ENCODE peak calls at places on chromosomes 12 and 14, in four cellular contexts. J is GM12864, T is neural crest cell, R is K562. L is an unnamed sample.

GRCh38 chr12:42213023-42213422 is 25.0 kb downstream of the YAF2 start:
- DNase-seq in R (no peak), J (no peak), T (no peak), L (no peak)

GRCh38 chr14:65940056-65940735 is 527.7 kb downstream of the FUT8 start:
- DNase-seq in R (peak), T (peak), J (peak), L (peak)

GRCh38 chr14:71021347-71022014 is 114.2 kb downstream of the PCNX1 start:
- DNase-seq in J (no peak), R (no peak), T (no peak), L (no peak)

GRCh38 chr12:115294443-115295133 is 610.6 kb upstream of the TBX3 start:
- DNase-seq in T (no peak), J (no peak), R (no peak), L (no peak)

GRCh38 chr12:59596232-59597143 is 659 bp downstream of the SLC16A7 start:
- DNase-seq in T (peak), J (peak), R (no peak), L (peak)

GRCh38 chr14:30849354-30849753 is 25.0 kb upstream of the COCH start:
- DNase-seq in R (no peak), T (no peak), J (peak), L (no peak)

GRCh38 chr14:53596845-53597525 is 359.6 kb downstream of the BMP4 start:
- DNase-seq in R (no peak), T (no peak), J (no peak), L (no peak)

GRCh38 chr14:105309371-105309770 is 5.2 kb upstream of the PACS2 start:
- DNase-seq in J (no peak), R (no peak), T (no peak), L (no peak)

GRCh38 chr12:105334568-105334967 is 4.1 kb downstream of the C12orf75 start:
- DNase-seq in R (no peak), T (no peak), J (no peak), L (no peak)

GRCh38 chr12:95815635-95816212 is 25.2 kb upstream of the NTN4 start:
- DNase-seq in R (peak), J (no peak), T (no peak), L (no peak)

GRCh38 chr12:66741919-66742318 is 63.0 kb upstream of the GRIP1 start:
- DNase-seq in J (no peak), T (no peak), R (no peak), L (no peak)

GRCh38 chr14:77107228-77107627 is 9.2 kb downstream of the CIPC start:
- DNase-seq in J (no peak), T (no peak), R (no peak), L (no peak)

GRCh38 chr12:106226884-106227640 is 20.8 kb downstream of the CKAP4 start:
- DNase-seq in R (peak), J (no peak), T (peak), L (no peak)

GRCh38 chr14:77584809-77585208 is 31.6 kb downstream of the SPTLC2 start:
- DNase-seq in J (no peak), T (no peak), R (no peak), L (no peak)

GRCh38 chr14:69069020-69069421 is 83.9 kb downstream of the DCAF5 start:
- DNase-seq in J (no peak), T (no peak), R (peak), L (no peak)

GRCh38 chr12:2959508-2960431 is 573 bp downstream of the TEAD4 start:
- DNase-seq in J (no peak), T (peak), R (peak), L (peak)

GRCh38 chr12:130953783-130954543 is at the start of gene ADGRD1:
- DNase-seq in J (no peak), R (peak), T (no peak), L (peak)

GRCh38 chr12:110538869-110539622 is 36.9 kb downstream of the RAD9B start:
- DNase-seq in T (no peak), R (no peak), J (no peak), L (no peak)

DNA sequence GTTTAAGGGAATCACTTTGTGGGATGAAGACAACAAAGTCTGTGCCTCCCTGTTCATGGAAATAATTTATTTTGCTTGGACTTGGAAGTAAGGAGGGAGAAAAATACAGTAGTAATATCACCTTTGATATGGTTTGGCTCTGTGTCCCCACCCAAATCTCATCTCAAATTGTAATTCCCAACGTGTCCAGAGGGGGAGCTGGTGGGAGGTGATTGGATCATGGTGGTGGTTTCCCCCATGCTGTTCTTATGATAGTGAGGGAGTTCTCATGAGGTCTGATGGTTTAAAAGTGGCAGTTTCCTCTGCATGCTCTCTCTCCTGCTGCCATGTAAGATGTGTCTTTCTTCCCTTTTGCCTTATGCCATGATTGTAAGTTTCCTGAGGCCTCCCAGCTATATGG is 460.7 kb downstream of the NOVA1 start:
- DNase-seq in T (no peak), J (no peak), R (no peak), L (peak)
- TF ChIP-seq CTCF in T (peak), J (peak), R (no peak), L (no peak)

GRCh38 chr14:51834218-51834617 is 26.2 kb upstream of the GNG2 start:
- DNase-seq in T (no peak), R (no peak), J (no peak), L (no peak)
- TF ChIP-seq CTCF in T (no peak), R (no peak), J (no peak), L (no peak)

DNA sequence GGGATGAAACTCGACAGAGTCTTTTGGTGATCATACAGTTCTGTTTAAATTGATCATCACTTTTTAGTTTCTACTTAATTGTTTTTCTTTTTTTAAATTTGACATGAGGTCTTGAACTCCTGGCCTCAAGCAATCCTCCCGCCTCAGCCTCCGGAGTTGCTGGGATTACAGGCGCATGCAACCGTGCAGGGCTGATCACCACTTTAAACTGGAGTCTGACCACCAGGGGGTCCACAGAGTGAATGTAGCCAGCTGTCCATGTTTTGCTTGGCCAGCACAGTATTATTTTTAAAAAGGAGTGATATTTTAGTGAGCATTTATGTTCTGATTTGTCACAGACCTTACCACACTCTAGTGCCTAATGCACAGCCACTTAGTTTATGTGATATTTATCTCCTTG is 10.7 kb downstream of the DAAM1 start:
- DNase-seq in T (no peak), J (no peak), R (no peak), L (no peak)
- TF ChIP-seq CTCF in T (no peak), J (no peak), R (no peak), L (peak)

GRCh38 chr14:28769358-28769757 is 2.8 kb downstream of the FOXG1 start:
- DNase-seq in J (no peak), T (no peak), R (no peak), L (no peak)

GRCh38 chr14:28767239-28767850 is 758 bp downstream of the FOXG1 start:
- DNase-seq in T (no peak), R (no peak), J (no peak), L (no peak)

GRCh38 chr14:28768549-28768870 is 1.9 kb downstream of the FOXG1 start:
- DNase-seq in R (no peak), J (no peak), T (no peak), L (no peak)

GRCh38 chr14:28766505-28767238 is at the start of gene FOXG1:
- DNase-seq in R (peak), J (no peak), T (no peak), L (peak)

DNA sequence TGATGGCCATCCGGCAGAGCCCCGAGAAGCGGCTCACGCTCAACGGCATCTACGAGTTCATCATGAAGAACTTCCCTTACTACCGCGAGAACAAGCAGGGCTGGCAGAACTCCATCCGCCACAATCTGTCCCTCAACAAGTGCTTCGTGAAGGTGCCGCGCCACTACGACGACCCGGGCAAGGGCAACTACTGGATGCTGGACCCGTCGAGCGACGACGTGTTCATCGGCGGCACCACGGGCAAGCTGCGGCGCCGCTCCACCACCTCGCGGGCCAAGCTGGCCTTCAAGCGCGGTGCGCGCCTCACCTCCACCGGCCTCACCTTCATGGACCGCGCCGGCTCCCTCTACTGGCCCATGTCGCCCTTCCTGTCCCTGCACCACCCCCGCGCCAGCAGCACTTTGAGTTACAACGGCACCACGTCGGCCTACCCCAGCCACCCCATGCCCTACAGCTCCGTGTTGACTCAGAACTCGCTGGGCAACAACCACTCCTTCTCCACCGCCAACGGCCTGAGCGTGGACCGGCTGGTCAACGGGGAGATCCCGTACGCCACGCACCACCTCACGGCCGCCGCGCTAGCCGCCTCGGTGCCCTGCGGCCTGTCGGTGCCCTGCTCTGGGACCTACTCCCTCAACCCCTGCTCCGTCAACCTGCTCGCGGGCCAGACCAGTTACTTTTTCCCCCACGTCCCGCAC is 1.4 kb downstream of the FOXG1 start:
- DNase-seq in J (no peak), R (peak), T (no peak), L (peak)
- TF ChIP-seq CTCF in J (no peak), R (peak), T (no peak), L (no peak)

DNA sequence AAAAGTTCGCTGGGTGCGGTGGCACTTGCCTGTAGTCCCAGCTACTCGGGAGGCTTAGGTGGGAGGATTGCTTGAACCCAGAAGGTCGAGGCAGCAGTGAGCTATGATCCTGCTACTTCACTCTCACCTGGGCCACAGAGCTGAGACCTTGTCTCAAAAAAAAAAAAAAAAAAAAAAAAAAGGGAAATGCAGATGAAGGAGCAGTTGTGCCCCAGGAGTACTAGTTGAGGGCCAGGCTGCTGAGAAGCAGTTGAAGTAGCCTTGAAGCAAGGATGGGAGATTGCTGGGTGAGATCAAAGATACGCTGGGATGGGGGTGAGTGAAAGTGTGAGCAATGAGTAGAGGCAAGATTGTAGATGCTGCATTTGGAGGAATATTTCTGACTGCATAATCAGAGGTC is 93.4 kb upstream of the DNM1L start:
- DNase-seq in J (no peak), T (no peak), R (no peak), L (no peak)
- TF ChIP-seq CTCF in J (no peak), T (no peak), R (no peak), L (no peak)

GRCh38 chr14:62455446-62455845 is 589.8 kb downstream of the KCNH5 start:
- DNase-seq in J (no peak), T (no peak), R (no peak), L (no peak)
- TF ChIP-seq CTCF in J (no peak), T (no peak), R (no peak), L (no peak)

DNA sequence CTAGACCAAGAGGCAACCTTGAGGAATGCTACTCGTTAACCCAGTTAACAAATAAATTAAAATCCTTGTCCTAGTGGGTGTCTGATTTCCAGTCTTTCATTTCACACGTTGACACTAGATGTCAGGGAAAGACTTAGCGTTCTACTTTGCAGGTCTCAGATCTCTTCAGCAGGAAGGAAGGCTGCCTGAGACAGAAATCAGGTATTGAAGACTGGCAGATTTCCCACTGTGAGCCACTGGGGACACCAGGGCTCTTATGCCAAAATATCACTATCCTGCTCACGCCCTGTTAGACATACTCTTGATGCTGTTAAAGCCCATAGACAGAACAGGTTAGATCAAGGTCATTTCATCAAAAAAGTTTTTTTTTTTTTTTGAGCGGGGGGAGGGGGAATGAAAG is 33.0 kb downstream of the EMP1 start:
- DNase-seq in R (no peak), T (no peak), J (no peak), L (no peak)
- TF ChIP-seq CTCF in R (no peak), T (peak), J (no peak), L (no peak)

DNA sequence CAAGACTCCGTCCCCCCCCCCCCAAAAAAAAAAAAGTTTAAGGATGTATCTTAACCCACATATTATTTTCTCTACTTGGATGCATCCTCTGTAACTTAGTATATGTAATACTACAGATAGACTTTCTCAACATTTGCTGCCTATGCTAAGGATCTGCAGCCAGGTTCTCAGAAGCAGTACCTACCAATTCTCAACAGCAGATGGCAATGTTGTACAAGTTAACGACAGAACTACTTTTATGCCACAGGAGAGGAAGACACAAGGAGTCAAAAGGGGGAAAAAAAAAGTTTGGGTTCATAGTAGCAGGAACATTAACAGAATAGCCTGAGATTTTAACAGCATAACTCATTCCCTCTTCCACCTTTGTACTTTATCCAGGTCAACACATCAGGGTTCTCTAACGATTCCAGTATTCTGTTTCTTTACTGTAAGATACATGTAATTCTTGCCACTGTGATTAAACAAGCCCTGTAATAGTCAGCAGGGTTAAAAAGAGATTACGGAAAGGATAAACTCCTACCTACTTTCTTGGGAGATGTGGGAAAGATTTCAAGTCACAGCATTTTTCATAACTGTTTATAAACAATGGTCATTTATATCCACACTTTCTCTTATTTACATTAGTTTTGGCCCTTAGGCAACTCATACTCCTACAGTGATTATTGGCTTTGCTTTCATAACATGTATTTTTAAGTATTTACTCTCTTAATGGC is 5.7 kb upstream of the NEK9 start:
- DNase-seq in J (peak), R (peak), T (peak), L (peak)
- TF ChIP-seq CTCF in J (peak), R (peak), T (peak), L (peak)

GRCh38 chr12:111691262-111691661 is 5.4 kb downstream of the ACAD10 start:
- DNase-seq in J (no peak), R (no peak), T (no peak), L (no peak)

GRCh38 chr12:111693818-111694217 is 8.0 kb downstream of the ACAD10 start:
- DNase-seq in R (no peak), T (no peak), J (no peak), L (no peak)

GRCh38 chr12:111687952-111688351 is 2.1 kb downstream of the ACAD10 start:
- DNase-seq in R (no peak), J (no peak), T (no peak), L (no peak)

GRCh38 chr12:111687255-111687654 is 1.4 kb downstream of the ACAD10 start:
- DNase-seq in T (no peak), R (peak), J (no peak), L (no peak)

DNA sequence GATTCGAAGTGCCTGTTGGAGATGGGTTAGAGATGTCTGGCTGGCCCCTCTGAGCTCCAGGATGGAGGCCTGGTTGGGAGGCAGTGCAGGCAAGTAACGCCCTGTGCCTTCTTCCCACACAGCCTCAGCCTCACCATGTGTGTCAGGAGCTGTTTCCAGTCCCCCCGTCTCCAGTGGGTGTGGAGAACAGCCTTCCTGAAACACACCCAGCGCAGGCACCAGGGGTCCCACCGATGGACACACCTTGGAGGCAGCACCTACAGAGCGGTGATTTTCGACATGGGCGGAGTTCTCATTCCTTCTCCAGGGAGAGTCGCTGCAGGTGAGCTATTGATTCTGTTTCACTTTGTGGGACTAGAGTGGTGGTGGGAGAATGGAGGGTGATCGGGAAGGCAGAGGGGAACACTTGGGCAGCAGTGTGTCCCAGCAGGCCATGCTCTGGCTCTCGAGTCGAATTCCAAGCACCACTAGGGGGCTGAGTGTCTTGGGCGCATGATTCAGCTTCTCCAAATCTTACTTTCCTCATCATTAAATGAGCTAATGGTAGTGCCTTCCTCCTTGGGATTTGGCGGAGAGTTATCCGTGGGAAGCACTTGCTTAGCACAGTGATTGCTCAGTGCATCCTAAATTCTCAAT is 6.8 kb downstream of the ACAD10 start:
- DNase-seq in J (no peak), R (peak), T (no peak), L (no peak)
- TF ChIP-seq CTCF in J (peak), R (peak), T (peak), L (no peak)

L was measured in nephron progenitor cell.